ENCODE peak calls at places on chromosomes 4 and X, in five cellular contexts. S is A549, R is GM12878, N is HepG2, V is K562. U is an unnamed sample.

GRCh38 chr4:112172180-112172579 is 26.9 kb downstream of the FAM241A start:
- DNase-seq in R (no peak), V (no peak), S (no peak), N (no peak), U (no peak)

GRCh38 chr4:108762559-108763225 is at the start of gene ETNPPL:
- DNase-seq in S (no peak), N (peak), R (no peak), V (no peak), U (no peak)

GRCh38 chr4:108901271-108901670 is 138.4 kb upstream of the ETNPPL start:
- DNase-seq in V (no peak), N (no peak), S (no peak), R (no peak), U (no peak)

GRCh38 chrX:103431316-103431715 is 55.0 kb downstream of the BEX3 start:
- DNase-seq in N (no peak), R (no peak), S (no peak), V (no peak), U (no peak)

GRCh38 chrX:132676102-132676501 is 187.3 kb upstream of the MBNL3 start:
- DNase-seq in N (no peak), S (no peak), V (no peak), R (no peak), U (no peak)

GRCh38 chr4:65670331-65671031 is at the start of gene EPHA5:
- DNase-seq in R (no peak), S (no peak), V (peak), N (peak), U (no peak)

GRCh38 chrX:74613350-74614192 is 853 bp downstream of the RLIM start:
- DNase-seq in R (no peak), S (peak), V (peak), N (peak), U (no peak)

GRCh38 chrX:128781506-128781905 is 729.3 kb upstream of the ACTRT1 start:
- DNase-seq in V (peak), S (peak), R (no peak), N (peak), U (no peak)

GRCh38 chrX:131729295-131729694 is 185.4 kb downstream of the OR13H1 start:
- DNase-seq in N (no peak), V (no peak), R (peak), S (no peak), U (no peak)

GRCh38 chr4:159006202-159006601 is 96.7 kb upstream of the RAPGEF2 start:
- DNase-seq in N (peak), V (no peak), S (peak), R (no peak), U (peak)

GRCh38 chrX:1086444-1087409 is 125.7 kb downstream of the CRLF2 start:
- DNase-seq in R (no peak), S (peak), N (no peak), V (no peak), U (peak)

GRCh38 chrX:11597479-11597878 is 68.2 kb downstream of the ARHGAP6 start:
- DNase-seq in N (no peak), S (no peak), R (no peak), V (no peak), U (no peak)

GRCh38 chr4:138297743-138298405 is 55.7 kb upstream of the SLC7A11 start:
- DNase-seq in N (no peak), R (no peak), S (no peak), V (no peak), U (no peak)

GRCh38 chr4:177308125-177308524 is 1.5 kb upstream of the NEIL3 start:
- DNase-seq in N (peak), R (no peak), S (no peak), V (no peak), U (no peak)

GRCh38 chr4:13891544-13891939 is 264.0 kb upstream of the BOD1L1 start:
- DNase-seq in S (no peak), V (no peak), N (no peak), R (no peak), U (no peak)

GRCh38 chr4:182293836-182294235 is 50.6 kb downstream of the TENM3 start:
- DNase-seq in S (no peak), R (no peak), V (no peak), N (no peak), U (no peak)

GRCh38 chrX:5113128-5113527 is 1115.5 kb downstream of the NLGN4X start:
- DNase-seq in R (no peak), S (peak), V (peak), N (no peak), U (no peak)

GRCh38 chr4:33715996-33716395 is 2528.3 kb downstream of the ARAP2 start:
- DNase-seq in N (no peak), V (no peak), S (no peak), R (no peak), U (no peak)

GRCh38 chr4:97664741-97665140 is 478.5 kb downstream of the STPG2 start:
- DNase-seq in N (no peak), V (no peak), S (no peak), R (no peak), U (no peak)

GRCh38 chr4:1636490-1637211 is 47.5 kb downstream of the FAM53A start:
- DNase-seq in R (no peak), V (no peak), S (no peak), N (no peak), U (no peak)

GRCh38 chrX:136574548-136574947 is 42.5 kb downstream of the VGLL1 start:
- DNase-seq in N (peak), V (peak), R (no peak), S (no peak), U (no peak)

GRCh38 chr4:104345598-104346242 is 149.0 kb downstream of the CXXC4 start:
- DNase-seq in S (no peak), N (no peak), V (no peak), R (no peak), U (no peak)

GRCh38 chr4:104344342-104344980 is 150.2 kb downstream of the CXXC4 start:
- DNase-seq in V (no peak), N (no peak), R (no peak), S (no peak), U (no peak)
- TF ChIP-seq REST in V (no peak), N (no peak), R (no peak), S (no peak), U (no peak)

GRCh38 chr4:576991-577498 is 950 bp upstream of the TMEM271 start:
- DNase-seq in R (no peak), N (no peak), S (no peak), V (no peak), U (no peak)
- TF ChIP-seq POLR2A in R (no peak), N (no peak), S (no peak), V (no peak), U (no peak)

GRCh38 chrX:112662559-112663427 is 16.9 kb downstream of the LHFPL1 start:
- DNase-seq in N (no peak), S (no peak), V (no peak), R (no peak), U (no peak)
- TF ChIP-seq REST in N (no peak), S (no peak), V (no peak), R (no peak), U (no peak)

GRCh38 chr4:10018818-10019438 is 2.4 kb downstream of the SLC2A9 start:
- DNase-seq in R (peak), V (peak), N (no peak), S (peak), U (peak)
- TF ChIP-seq POLR2A in R (peak), V (peak), N (no peak), S (peak), U (peak)

GRCh38 chr4:174834477-174834876 is 5.4 kb upstream of the GLRA3 start:
- DNase-seq in V (no peak), R (no peak), S (no peak), N (no peak), U (no peak)

GRCh38 chr4:174826660-174827059 is 2.4 kb downstream of the GLRA3 start:
- DNase-seq in R (no peak), N (no peak), V (no peak), S (no peak), U (no peak)

GRCh38 chr4:174828845-174829701 is at the start of gene GLRA3:
- DNase-seq in N (peak), S (peak), R (no peak), V (peak), U (no peak)
- TF ChIP-seq REST in N (peak), S (peak), R (peak), V (peak), U (peak)

DNA sequence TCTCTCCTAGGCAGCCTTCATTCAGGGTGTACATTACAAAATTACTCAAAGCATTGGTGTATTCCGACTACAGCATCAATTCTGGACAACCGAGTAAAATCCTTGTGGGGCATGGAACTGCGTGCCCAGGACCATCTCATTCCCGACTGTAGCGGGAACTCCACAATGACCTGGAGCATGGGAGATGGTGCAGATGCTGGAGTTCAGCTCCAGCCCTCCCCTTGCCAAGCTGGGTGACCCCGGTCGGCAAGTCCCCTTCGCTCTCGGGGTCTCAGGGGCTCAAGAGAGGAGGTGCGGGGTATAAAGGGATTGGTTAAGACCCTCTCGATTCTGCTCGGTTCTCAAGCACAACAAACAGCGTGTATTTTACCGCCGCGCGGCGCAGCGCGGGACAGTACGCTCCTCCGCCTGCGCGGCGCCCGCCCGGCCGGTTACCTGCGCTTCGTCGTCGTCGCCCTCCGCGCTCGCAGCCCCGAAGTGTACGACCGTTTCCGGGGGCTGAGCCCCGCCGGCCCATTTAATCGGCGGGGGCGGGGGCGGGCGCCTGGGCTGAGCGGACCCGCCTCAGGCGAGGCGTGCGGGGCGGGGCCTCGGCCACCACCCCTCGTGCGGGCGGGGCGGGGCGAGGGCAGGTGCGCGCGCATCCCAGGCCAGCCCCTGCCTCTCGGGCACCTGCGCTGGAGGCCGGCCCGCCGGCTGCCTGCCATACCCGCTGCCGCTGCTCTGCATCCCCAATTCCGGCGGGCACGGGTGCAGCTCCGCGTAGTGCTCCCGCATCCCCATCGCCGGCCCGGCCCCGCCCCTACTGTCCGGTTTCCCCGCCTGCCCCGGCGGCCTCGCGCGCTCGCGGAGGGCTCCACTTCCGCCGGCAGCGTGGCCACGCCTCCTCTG is at the start of gene G6PD:
- DNase-seq in R (no peak), V (peak), N (peak), S (peak), U (peak)
- TF ChIP-seq POLR2A in R (peak), V (peak), N (peak), S (peak), U (peak)

GRCh38 chr4:173591760-173592159 is 61.7 kb upstream of the HAND2 start:
- DNase-seq in S (no peak), V (no peak), N (no peak), R (no peak), U (peak)
- TF ChIP-seq REST in S (no peak), V (no peak), N (no peak), R (no peak), U (no peak)

GRCh38 chrX:51894697-51895336 is 1.4 kb downstream of the MAGED1 start:
- DNase-seq in V (no peak), S (no peak), N (no peak), R (no peak), U (no peak)
- TF ChIP-seq POLR2A in V (no peak), S (no peak), N (no peak), R (no peak), U (no peak)

GRCh38 chr4:7255488-7255881 is 63.1 kb downstream of the SORCS2 start:
- DNase-seq in R (no peak), V (no peak), S (no peak), N (no peak), U (no peak)

GRCh38 chr4:7253806-7254205 is 61.5 kb downstream of the SORCS2 start:
- DNase-seq in R (no peak), N (no peak), S (no peak), V (no peak), U (no peak)

GRCh38 chr4:7255996-7256395 is 63.7 kb downstream of the SORCS2 start:
- DNase-seq in V (no peak), N (no peak), R (no peak), S (no peak), U (no peak)

GRCh38 chr4:7253341-7253700 is 61.0 kb downstream of the SORCS2 start:
- DNase-seq in R (no peak), S (no peak), V (no peak), N (no peak), U (no peak)

GRCh38 chr4:7254736-7255487 is 62.6 kb downstream of the SORCS2 start:
- DNase-seq in S (no peak), N (no peak), R (peak), V (no peak), U (no peak)
- TF ChIP-seq REST in S (no peak), N (no peak), R (no peak), V (no peak), U (no peak)

GRCh38 chr4:165810726-165811125 is 62.3 kb upstream of the TLL1 start:
- DNase-seq in R (no peak), V (no peak), N (no peak), S (no peak), U (no peak)

GRCh38 chr4:165814256-165815010 is 58.6 kb upstream of the TLL1 start:
- DNase-seq in N (no peak), R (no peak), S (no peak), V (no peak), U (no peak)

GRCh38 chr4:165813606-165814005 is 59.4 kb upstream of the TLL1 start:
- DNase-seq in V (no peak), R (no peak), N (no peak), S (no peak), U (no peak)
- TF ChIP-seq POLR2A in V (no peak), R (no peak), N (no peak), S (no peak), U (no peak)